ENCODE peak calls at places on chromosomes 2 and 18, in four cellular contexts. L is A549, Z is astrocyte of the cerebellum, W is brain microvascular endothelial cell. R is an unnamed sample.

GRCh38 chr2:194706179-194706578 is 950.8 kb upstream of the SLC39A10 start:
- DNase-seq in L (no peak), Z (peak; percentile 0), W (no peak), R (no peak)

GRCh38 chr2:3168230-3168891 is 209.3 kb downstream of the EIPR1 start:
- DNase-seq in L (no peak), Z (no peak), W (peak; percentile 53), R (no peak)

GRCh38 chr18:36492604-36493329 is 195.3 kb downstream of the FHOD3 start:
- DNase-seq in L (no peak), Z (no peak), W (no peak), R (no peak)

GRCh38 chr2:160666019-160666676 is 172.5 kb upstream of the RBMS1 start:
- DNase-seq in L (peak; percentile 54), Z (peak; percentile 95), W (peak; percentile 98), R (peak; percentile 64)

GRCh38 chr2:43469094-43469493 is 126.7 kb downstream of the THADA start:
- DNase-seq in L (no peak), Z (no peak), W (no peak), R (no peak)

GRCh38 chr2:227524665-227525064 is 52.7 kb downstream of the AGFG1 start:
- DNase-seq in L (no peak), Z (no peak), W (no peak), R (no peak)

GRCh38 chr2:230672836-230673235 is 39.8 kb upstream of the CAB39 start:
- DNase-seq in L (no peak), Z (no peak), W (no peak), R (no peak)

GRCh38 chr2:117603569-117603968 is 210.9 kb upstream of the DDX18 start:
- DNase-seq in L (no peak), Z (no peak), W (no peak), R (no peak)

GRCh38 chr2:191501390-191502168 is 176.4 kb upstream of the NABP1 start:
- DNase-seq in L (peak; percentile 33), Z (peak; percentile 58), W (peak; percentile 11), R (no peak)

GRCh38 chr2:19911799-19912509 is 10.2 kb upstream of the TTC32 start:
- DNase-seq in L (peak; percentile 35), Z (peak; percentile 80), W (peak; percentile 91), R (peak; percentile 50)

GRCh38 chr2:40394597-40394996 is 57.3 kb downstream of the SLC8A1 start:
- DNase-seq in L (no peak), Z (no peak), W (no peak), R (no peak)

GRCh38 chr2:219205165-219205538 is 1.4 kb upstream of the ZFAND2B start:
- DNase-seq in L (no peak), Z (no peak), W (no peak), R (no peak)

GRCh38 chr2:161982548-161982947 is 91.5 kb downstream of the DPP4 start:
- DNase-seq in L (no peak), Z (no peak), W (no peak), R (no peak)

GRCh38 chr2:151632993-151633592 is 101.2 kb downstream of the NEB start:
- DNase-seq in L (no peak), Z (no peak), W (no peak), R (no peak)

GRCh38 chr2:26114144-26114543 is 58.7 kb upstream of the GAREM2 start:
- DNase-seq in L (no peak), Z (no peak), W (no peak), R (no peak)

GRCh38 chr2:179262077-179262660 is 2.5 kb downstream of the SESTD1 start:
- DNase-seq in L (no peak), Z (no peak), W (no peak), R (no peak)

GRCh38 chr2:240465268-240465764 is 29.9 kb downstream of the GPC1 start:
- DNase-seq in L (no peak), Z (no peak), W (no peak), R (no peak)

GRCh38 chr2:75146903-75147332 is 52.4 kb downstream of the TACR1 start:
- DNase-seq in L (no peak), Z (peak; percentile 4), W (no peak), R (no peak)

GRCh38 chr2:171515672-171516298 is 6.5 kb upstream of the CYBRD1 start:
- DNase-seq in L (no peak), Z (peak; percentile 87), W (peak; percentile 68), R (no peak)

GRCh38 chr18:36850527-36851201 is 21.7 kb downstream of the KIAA1328 start:
- DNase-seq in L (no peak), Z (peak; percentile 71), W (peak; percentile 94), R (no peak)

GRCh38 chr2:40746150-40746549 is 294.3 kb upstream of the SLC8A1 start:
- DNase-seq in L (peak; percentile 6), Z (no peak), W (no peak), R (no peak)

GRCh38 chr18:35029770-35030169 is 11.4 kb upstream of the MAPRE2 start:
- DNase-seq in L (no peak), Z (no peak), W (no peak), R (no peak)

GRCh38 chr2:230751062-230751461 is 38.4 kb downstream of the CAB39 start:
- DNase-seq in L (no peak), Z (no peak), W (peak; percentile 64), R (no peak)

GRCh38 chr2:219010162-219010756 is 17.0 kb upstream of the CRYBA2 start:
- DNase-seq in L (peak; percentile 64), Z (no peak), W (no peak), R (no peak)

GRCh38 chr18:12679183-12679786 is 21.4 kb upstream of the SPIRE1 start:
- DNase-seq in L (no peak), Z (no peak), W (peak; percentile 48), R (no peak)

GRCh38 chr18:74944676-74945075 is 264.3 kb downstream of the PTGR3 start:
- DNase-seq in L (peak; percentile 18), Z (no peak), W (no peak), R (no peak)

GRCh38 chr2:40129725-40130124 is 322.2 kb downstream of the SLC8A1 start:
- DNase-seq in L (no peak), Z (no peak), W (no peak), R (no peak)

GRCh38 chr2:143150287-143150686 is 21.1 kb downstream of the ARHGAP15 start:
- DNase-seq in L (no peak), Z (no peak), W (no peak), R (no peak)

GRCh38 chr2:63484481-63484880 is 103.8 kb downstream of the WDPCP start:
- DNase-seq in L (no peak), Z (no peak), W (no peak), R (no peak)

GRCh38 chr2:63488118-63488713 is 100.1 kb downstream of the WDPCP start:
- DNase-seq in L (peak; percentile 8), Z (peak; percentile 37), W (peak; percentile 39), R (no peak)

GRCh38 chr2:63484901-63485300 is 103.4 kb downstream of the WDPCP start:
- DNase-seq in L (no peak), Z (no peak), W (no peak), R (no peak)

DNA sequence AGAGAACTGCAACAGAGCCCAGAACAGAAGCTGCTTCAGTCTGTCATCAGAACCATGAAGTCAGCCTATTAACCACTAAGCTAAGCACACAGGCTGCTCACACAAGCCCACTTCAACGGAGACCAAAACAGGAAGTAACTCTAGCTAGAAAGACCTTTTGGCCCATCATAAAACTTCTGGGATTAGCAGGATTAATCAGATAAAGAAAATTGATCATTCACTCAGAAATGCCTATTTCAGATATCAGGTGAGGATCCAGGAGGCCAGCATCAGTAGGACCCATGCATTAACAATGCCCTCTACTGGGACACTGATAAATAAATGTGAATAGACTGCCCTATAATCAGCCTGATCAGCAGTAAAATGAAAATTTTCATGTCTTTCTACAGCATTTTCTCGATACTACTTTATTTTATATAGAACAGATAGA is 101.4 kb downstream of the WDPCP start:
- DNase-seq in L (no peak), Z (no peak), W (no peak), R (no peak)
- TF ChIP-seq CTCF in L (peak; percentile 49), Z (peak; percentile 3), W (no peak), R (no peak)

DNA sequence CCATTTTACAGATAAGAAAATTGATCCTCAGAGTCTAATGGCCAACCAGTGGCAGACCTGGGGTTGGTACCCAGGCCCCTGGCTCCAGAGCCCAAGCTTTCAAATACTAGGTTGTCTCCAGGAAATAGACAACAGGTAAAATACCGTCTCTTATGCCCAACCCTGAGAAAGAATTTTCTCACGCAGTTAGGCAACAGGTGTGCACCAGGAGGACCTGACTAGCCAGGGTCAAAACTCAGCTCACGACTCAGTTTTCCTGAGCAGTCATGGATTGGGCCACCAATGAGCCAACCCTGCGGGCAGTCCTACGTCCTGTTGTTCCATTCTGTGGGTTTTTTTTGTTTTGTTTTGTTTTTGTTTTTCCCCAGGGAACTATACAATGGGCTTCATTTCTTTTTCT is 13.5 kb downstream of the TRIB2 start:
- DNase-seq in L (no peak), Z (no peak), W (no peak), R (no peak)
- TF ChIP-seq CTCF in L (no peak), Z (no peak), W (no peak), R (no peak)

GRCh38 chr18:28176674-28176932 is 327 bp downstream of the CDH2 start:
- DNase-seq in L (peak; percentile 5), Z (no peak), W (no peak), R (no peak)

GRCh38 chr18:28176933-28177827 is at the start of gene CDH2:
- DNase-seq in L (peak; percentile 66), Z (peak; percentile 75), W (peak; percentile 85), R (no peak)

GRCh38 chr18:28175047-28175929 is 1.6 kb downstream of the CDH2 start:
- DNase-seq in L (peak; percentile 8), Z (no peak), W (no peak), R (no peak)

GRCh38 chr18:28174181-28174906 is 2.6 kb downstream of the CDH2 start:
- DNase-seq in L (no peak), Z (no peak), W (no peak), R (no peak)

DNA sequence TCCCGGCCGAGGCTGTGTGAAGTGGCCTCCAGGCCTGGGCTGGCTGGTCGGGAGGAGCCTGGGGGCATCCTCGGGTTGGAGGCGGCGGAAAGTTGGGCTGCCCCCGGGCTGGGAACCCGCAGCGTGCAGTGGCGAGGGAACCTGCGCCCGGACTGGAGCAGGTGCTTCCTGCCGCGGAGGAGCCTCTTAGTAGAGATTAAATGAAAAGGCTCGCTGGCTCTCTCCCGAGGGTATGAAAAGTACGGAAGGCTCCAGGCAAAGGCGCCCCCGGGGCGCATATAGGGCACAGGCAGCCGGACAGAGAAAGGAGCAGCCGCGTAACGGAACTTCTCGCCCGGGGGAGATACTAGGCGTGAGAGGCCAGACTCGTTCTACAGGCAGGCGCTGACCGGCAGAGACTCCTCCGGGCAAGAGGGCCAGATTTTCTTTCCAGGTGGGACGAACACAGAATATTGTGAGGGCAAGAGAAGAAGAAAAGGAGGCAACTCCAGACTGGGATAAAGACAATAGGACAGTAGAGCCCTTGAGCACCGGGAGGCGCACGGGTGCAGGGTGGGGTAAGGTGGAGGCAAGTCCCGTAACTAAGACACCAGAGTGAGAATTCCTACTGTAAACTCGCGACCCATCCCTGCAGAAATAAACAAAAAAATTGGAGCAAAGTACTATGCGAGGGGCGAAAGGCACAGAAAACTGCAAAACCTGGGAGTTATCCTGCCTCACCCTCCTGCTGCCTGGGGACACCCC is 828 bp downstream of the CDH2 start:
- DNase-seq in L (peak; percentile 13), Z (no peak), W (no peak), R (no peak)
- TF ChIP-seq CTCF in L (no peak), Z (no peak), W (no peak), R (no peak)

DNA sequence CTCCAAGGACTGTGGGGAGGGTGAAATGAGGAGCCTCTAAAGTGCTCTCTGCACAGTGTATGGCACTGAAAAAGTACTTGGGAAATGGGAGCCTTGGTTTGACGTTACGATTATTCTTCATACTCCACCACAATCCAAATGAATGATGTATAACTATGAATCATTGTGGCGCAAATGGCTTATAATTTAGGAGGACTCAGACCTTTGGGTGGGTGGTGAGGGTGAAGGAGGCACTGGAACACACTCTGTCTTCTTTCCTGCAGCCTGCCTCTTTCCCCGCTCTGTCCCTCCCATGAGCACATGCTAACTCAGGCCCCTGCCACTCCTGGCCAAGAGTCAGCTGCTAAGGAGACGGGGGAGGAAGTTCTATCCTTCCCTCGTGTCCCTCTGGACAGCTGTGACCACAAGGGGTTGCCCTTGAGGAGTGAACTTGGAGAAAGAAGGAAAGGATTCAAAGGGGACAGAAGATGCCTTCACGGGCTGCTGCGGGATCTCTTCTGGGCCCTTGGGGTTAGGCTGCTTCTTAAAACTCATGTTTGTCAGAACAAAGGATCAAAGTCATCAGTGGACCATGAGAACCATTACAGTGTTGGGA is 36.5 kb downstream of the POLR1A start:
- DNase-seq in L (no peak), Z (no peak), W (no peak), R (no peak)
- TF ChIP-seq CTCF in L (no peak), Z (no peak), W (peak; percentile 39), R (peak; percentile 7)